ENCODE peak calls at places on chromosomes 16 and 17, in nine cellular contexts. T is fibroblast of mammary gland, Z is ovary, Q is BJ, H is PC-3, C is cardiac fibroblast, U is esophagus squamous epithelium, Y is AG09319, W is Caco-2. F is an unnamed sample.

GRCh38 chr17:28404812-28405570 is 1.0 kb downstream of the SLC46A1 start:
- DNase-seq in T (no peak), Z (peak; percentile 43), Q (no peak), H (no peak), C (peak; percentile 4), U (no peak), Y (no peak), W (no peak), F (no peak)

GRCh38 chr16:85947511-85948509 is 48.8 kb downstream of the IRF8 start:
- DNase-seq in T (no peak), Z (no peak), Q (no peak), H (no peak), C (no peak), U (no peak), Y (no peak), W (no peak), F (no peak)

GRCh38 chr16:18068477-18068876 is 268.1 kb downstream of the NPIPA8 start:
- DNase-seq in T (no peak), Z (no peak), Q (no peak), H (no peak), C (no peak), U (no peak), Y (no peak), W (no peak), F (no peak)

GRCh38 chr16:11665071-11665491 is 3.2 kb upstream of the SNN start:
- DNase-seq in T (no peak), Z (no peak), Q (no peak), H (no peak), C (no peak), U (no peak), Y (no peak), W (no peak), F (no peak)

GRCh38 chr16:30003670-30004423 is 7.0 kb downstream of the DOC2A start:
- DNase-seq in T (no peak), Z (no peak), Q (no peak), H (no peak), C (no peak), U (no peak), Y (no peak), W (no peak), F (no peak)

GRCh38 chr17:17628388-17629008 is 37.0 kb upstream of the PEMT start:
- DNase-seq in T (no peak), Z (no peak), Q (no peak), H (no peak), C (no peak), U (no peak), Y (no peak), W (no peak), F (no peak)

GRCh38 chr17:39671651-39672521 is 3.6 kb downstream of the PNMT start:
- DNase-seq in T (peak; percentile 37), Z (no peak), Q (no peak), H (peak; percentile 25), C (peak; percentile 37), U (no peak), Y (no peak), W (no peak), F (peak; percentile 11)

GRCh38 chr17:47961406-47961805 is 3.7 kb upstream of the PRR15L start:
- DNase-seq in T (no peak), Z (no peak), Q (no peak), H (no peak), C (no peak), U (no peak), Y (no peak), W (no peak), F (no peak)

GRCh38 chr16:14470788-14471187 is 159.3 kb downstream of the PARN start:
- DNase-seq in T (no peak), Z (no peak), Q (no peak), H (no peak), C (no peak), U (no peak), Y (no peak), W (no peak), F (no peak)

GRCh38 chr16:48507886-48508285 is 102.1 kb downstream of the N4BP1 start:
- DNase-seq in T (no peak), Z (no peak), Q (no peak), H (no peak), C (no peak), U (no peak), Y (no peak), W (no peak), F (no peak)

GRCh38 chr16:48505705-48506104 is 104.3 kb downstream of the N4BP1 start:
- DNase-seq in T (no peak), Z (no peak), Q (no peak), H (no peak), C (no peak), U (no peak), Y (no peak), W (no peak), F (no peak)

GRCh38 chr16:48507346-48507745 is 102.6 kb downstream of the N4BP1 start:
- DNase-seq in T (peak; percentile 32), Z (no peak), Q (no peak), H (no peak), C (no peak), U (no peak), Y (no peak), W (no peak), F (no peak)

GRCh38 chr16:48511716-48512115 is 98.3 kb downstream of the N4BP1 start:
- DNase-seq in T (no peak), Z (no peak), Q (no peak), H (no peak), C (no peak), U (no peak), Y (no peak), W (no peak), F (no peak)

DNA sequence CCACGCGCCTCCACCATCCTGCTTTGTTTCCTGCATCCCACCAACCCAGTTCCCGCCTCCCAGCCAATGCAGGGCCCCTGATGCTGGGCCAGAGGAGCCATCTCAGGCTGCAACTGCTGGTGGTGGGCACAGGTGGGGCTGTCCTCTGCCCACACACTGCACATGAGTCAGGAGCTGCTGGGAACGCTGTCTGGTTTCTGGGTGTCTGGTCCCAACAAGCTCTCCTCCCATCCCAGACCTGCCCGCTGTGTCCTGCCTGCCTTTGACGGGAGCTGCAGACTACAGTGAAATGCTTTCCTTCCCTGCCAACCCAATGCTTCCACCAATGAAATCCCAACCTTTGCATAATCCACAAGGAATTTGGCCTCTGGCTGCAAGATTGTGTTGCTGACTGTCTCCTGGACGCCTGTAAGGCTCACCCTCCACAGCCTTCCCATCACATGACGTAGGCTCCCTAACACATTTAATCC is 98.9 kb downstream of the N4BP1 start:
- DNase-seq in T (peak; percentile 75), Z (no peak), Q (no peak), H (no peak), C (no peak), U (no peak), Y (no peak), W (no peak), F (peak; percentile 82)
- TF ChIP-seq CTCF in T (no peak), Z (no peak), Q (no peak), H (no peak), C (no peak), U (peak; percentile 10), Y (no peak), W (no peak), F (no peak)

GRCh38 chr16:48526958-48527331 is 83.0 kb downstream of the N4BP1 start:
- DNase-seq in T (no peak), Z (no peak), Q (no peak), H (no peak), C (no peak), U (no peak), Y (no peak), W (no peak), F (no peak)

GRCh38 chr16:48523415-48524204 is 86.4 kb downstream of the N4BP1 start:
- DNase-seq in T (no peak), Z (no peak), Q (no peak), H (no peak), C (no peak), U (no peak), Y (no peak), W (peak; percentile 14), F (no peak)

GRCh38 chr16:48525201-48526057 is 84.6 kb downstream of the N4BP1 start:
- DNase-seq in T (no peak), Z (no peak), Q (no peak), H (no peak), C (no peak), U (no peak), Y (no peak), W (no peak), F (no peak)

GRCh38 chr16:48524348-48525200 is 85.4 kb downstream of the N4BP1 start:
- DNase-seq in T (no peak), Z (no peak), Q (no peak), H (peak; percentile 48), C (no peak), U (no peak), Y (no peak), W (peak; percentile 37), F (no peak)

GRCh38 chr16:48526058-48526957 is 83.7 kb downstream of the N4BP1 start:
- DNase-seq in T (no peak), Z (no peak), Q (no peak), H (peak; percentile 81), C (peak; percentile 21), U (no peak), Y (no peak), W (peak; percentile 92), F (no peak)
- TF ChIP-seq CTCF in T (no peak), Z (no peak), Q (no peak), H (peak; percentile 72), C (no peak), U (peak; percentile 51), Y (no peak), W (peak; percentile 80), F (peak; percentile 45)

DNA sequence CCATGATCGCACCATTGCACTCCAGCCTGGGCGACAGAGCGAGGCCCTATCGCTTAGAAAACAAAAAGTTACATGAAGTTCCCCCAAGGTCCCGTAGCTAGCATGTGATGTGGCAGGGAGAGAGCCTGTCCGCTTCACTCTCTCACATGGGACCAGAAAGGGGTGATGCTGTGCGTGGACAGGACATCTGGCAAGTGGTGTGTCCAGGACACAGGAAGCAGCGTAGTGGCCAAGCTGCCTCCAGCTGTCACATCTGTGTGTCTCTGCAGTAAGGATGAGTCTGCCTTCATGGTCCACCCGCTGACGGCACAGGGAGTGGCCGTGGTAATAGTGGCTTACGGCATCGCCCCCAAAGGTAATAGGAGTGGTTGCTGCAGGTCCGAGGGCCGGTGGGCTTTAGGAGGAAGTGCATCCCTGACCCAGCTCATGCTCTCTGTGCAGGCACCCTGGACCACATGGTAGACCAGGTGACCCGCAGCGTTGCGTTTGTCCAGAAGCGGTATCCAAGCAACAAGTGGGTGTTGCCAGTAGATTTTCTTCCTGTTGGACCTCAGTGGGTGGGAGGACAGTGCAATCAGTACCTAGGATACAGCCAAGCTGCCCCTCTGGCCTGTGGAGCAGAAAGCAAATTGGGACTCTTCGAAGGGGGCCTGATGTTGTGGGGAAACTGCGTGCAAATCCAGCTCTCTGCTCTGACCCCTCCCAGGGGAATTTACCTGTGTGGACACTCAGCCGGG is 9.5 kb upstream of the BIRC5 start:
- DNase-seq in T (no peak), Z (no peak), Q (no peak), H (no peak), C (no peak), U (no peak), Y (no peak), W (no peak), F (no peak)
- TF ChIP-seq CTCF in T (no peak), Z (no peak), Q (no peak), H (no peak), C (no peak), U (no peak), Y (no peak), W (no peak), F (no peak)

DNA sequence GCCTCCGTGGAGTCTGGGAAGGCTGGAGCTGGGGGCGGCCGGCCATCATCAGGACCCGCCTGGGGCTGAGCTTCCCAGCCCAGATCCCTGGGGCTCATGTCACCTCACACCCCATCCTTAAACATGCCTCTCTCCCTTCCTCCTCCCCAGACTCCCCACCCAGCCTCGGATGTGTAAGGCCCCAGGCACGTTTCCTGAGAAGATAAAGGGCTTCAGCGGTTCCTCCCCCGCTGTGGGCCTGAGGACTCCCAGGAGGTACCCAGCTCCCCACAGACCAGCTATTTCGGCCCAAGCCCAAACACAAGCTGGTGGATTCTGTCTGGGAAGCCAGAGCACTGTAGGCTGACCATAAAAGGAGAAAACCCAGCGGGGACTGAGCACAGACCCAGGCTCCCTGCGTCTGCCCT is 49.2 kb downstream of the MYH11 start:
- DNase-seq in T (no peak), Z (peak; percentile 62), Q (no peak), H (no peak), C (peak; percentile 20), U (no peak), Y (no peak), W (no peak), F (no peak)
- TF ChIP-seq CTCF in T (no peak), Z (no peak), Q (no peak), H (no peak), C (no peak), U (no peak), Y (no peak), W (no peak), F (no peak)